ENCODE peak calls at places on chromosomes 11 and 22, in five cellular contexts. One of them, this sample, is unnamed.

GRCh38 chr11:67300756-67301312 is 2.5 kb upstream of the SSH3 start:
- DNase-seq in GM12878: no peak
- DNase-seq in HepG2: no peak
- DNase-seq in SK-N-SH: no peak
- DNase-seq in K562: no peak
- DNase-seq in this sample: no peak

GRCh38 chr11:116051494-116051893 is 547.3 kb upstream of the CADM1 start:
- DNase-seq in GM12878: no peak
- DNase-seq in HepG2: no peak
- DNase-seq in SK-N-SH: no peak
- DNase-seq in K562: no peak
- DNase-seq in this sample: no peak

GRCh38 chr22:38313384-38313955 is 3.8 kb downstream of the CSNK1E start:
- DNase-seq in GM12878: peak
- DNase-seq in HepG2: no peak
- DNase-seq in SK-N-SH: no peak
- DNase-seq in K562: no peak
- DNase-seq in this sample: no peak

GRCh38 chr22:26681395-26681821 is 24.0 kb downstream of the MIAT start:
- DNase-seq in GM12878: no peak
- DNase-seq in HepG2: no peak
- DNase-seq in SK-N-SH: no peak
- DNase-seq in K562: no peak
- DNase-seq in this sample: no peak

GRCh38 chr11:64545605-64546004 is 45.4 kb upstream of the SLC22A12 start:
- DNase-seq in GM12878: no peak
- DNase-seq in HepG2: no peak
- DNase-seq in SK-N-SH: no peak
- DNase-seq in K562: no peak
- DNase-seq in this sample: no peak

GRCh38 chr11:69546735-69547370 is 65.4 kb downstream of the LINC01488 start:
- DNase-seq in GM12878: peak
- DNase-seq in HepG2: no peak
- DNase-seq in SK-N-SH: no peak
- DNase-seq in K562: no peak
- DNase-seq in this sample: no peak

GRCh38 chr11:77287136-77287535 is 14.3 kb downstream of the GDPD4 start:
- DNase-seq in GM12878: no peak
- DNase-seq in HepG2: no peak
- DNase-seq in SK-N-SH: no peak
- DNase-seq in K562: no peak
- DNase-seq in this sample: no peak

GRCh38 chr11:122642472-122642922 is 13.0 kb upstream of the UBASH3B start:
- DNase-seq in GM12878: no peak
- DNase-seq in HepG2: peak
- DNase-seq in SK-N-SH: no peak
- DNase-seq in K562: no peak
- DNase-seq in this sample: no peak

GRCh38 chr11:123452799-123453198 is 22.7 kb downstream of the GRAMD1B start:
- DNase-seq in GM12878: no peak
- DNase-seq in HepG2: no peak
- DNase-seq in SK-N-SH: no peak
- DNase-seq in K562: no peak
- DNase-seq in this sample: no peak

GRCh38 chr22:23692598-23693291 is 1.9 kb downstream of the RGL4 start:
- DNase-seq in GM12878: no peak
- DNase-seq in HepG2: no peak
- DNase-seq in SK-N-SH: no peak
- DNase-seq in K562: no peak
- DNase-seq in this sample: no peak

GRCh38 chr22:29580200-29580810 is 608 bp downstream of the NIPSNAP1 start:
- DNase-seq in GM12878: no peak
- DNase-seq in HepG2: peak
- DNase-seq in SK-N-SH: peak
- DNase-seq in K562: no peak
- DNase-seq in this sample: peak

GRCh38 chr11:116563028-116563712 is 209.6 kb downstream of the BUD13 start:
- DNase-seq in GM12878: no peak
- DNase-seq in HepG2: peak
- DNase-seq in SK-N-SH: no peak
- DNase-seq in K562: no peak
- DNase-seq in this sample: no peak

GRCh38 chr22:36211237-36211881 is 9.8 kb upstream of the APOL4 start:
- DNase-seq in GM12878: no peak
- DNase-seq in HepG2: no peak
- DNase-seq in SK-N-SH: no peak
- DNase-seq in K562: no peak
- DNase-seq in this sample: peak

GRCh38 chr11:58912124-58912523 is 27.2 kb upstream of the GLYATL1 start:
- DNase-seq in GM12878: no peak
- DNase-seq in HepG2: no peak
- DNase-seq in SK-N-SH: no peak
- DNase-seq in K562: no peak
- DNase-seq in this sample: no peak

GRCh38 chr22:25395915-25396314 is 168.6 kb upstream of the GRK3 start:
- DNase-seq in GM12878: no peak
- DNase-seq in HepG2: peak
- DNase-seq in SK-N-SH: no peak
- DNase-seq in K562: no peak
- DNase-seq in this sample: no peak

GRCh38 chr11:390175-390574 is 3.8 kb upstream of the PKP3 start:
- DNase-seq in GM12878: no peak
- DNase-seq in HepG2: peak
- DNase-seq in SK-N-SH: no peak
- DNase-seq in K562: peak
- DNase-seq in this sample: no peak
- TF ChIP-seq GABPA in GM12878: no peak
- TF ChIP-seq GABPA in HepG2: no peak
- TF ChIP-seq GABPA in SK-N-SH: no peak
- TF ChIP-seq GABPA in K562: no peak
- TF ChIP-seq GABPA in this sample: no peak

GRCh38 chr11:10308208-10308954 is 3.5 kb downstream of the ADM start:
- DNase-seq in GM12878: no peak
- DNase-seq in HepG2: no peak
- DNase-seq in SK-N-SH: no peak
- DNase-seq in K562: no peak
- DNase-seq in this sample: no peak

GRCh38 chr11:10307411-10308207 is 2.7 kb downstream of the ADM start:
- DNase-seq in GM12878: peak
- DNase-seq in HepG2: peak
- DNase-seq in SK-N-SH: peak
- DNase-seq in K562: peak
- DNase-seq in this sample: peak

GRCh38 chr11:10310301-10310841 is 5.5 kb downstream of the ADM start:
- DNase-seq in GM12878: no peak
- DNase-seq in HepG2: no peak
- DNase-seq in SK-N-SH: no peak
- DNase-seq in K562: no peak
- DNase-seq in this sample: no peak

GRCh38 chr11:10311802-10312201 is 6.9 kb downstream of the ADM start:
- DNase-seq in GM12878: no peak
- DNase-seq in HepG2: no peak
- DNase-seq in SK-N-SH: no peak
- DNase-seq in K562: no peak
- DNase-seq in this sample: no peak

DNA sequence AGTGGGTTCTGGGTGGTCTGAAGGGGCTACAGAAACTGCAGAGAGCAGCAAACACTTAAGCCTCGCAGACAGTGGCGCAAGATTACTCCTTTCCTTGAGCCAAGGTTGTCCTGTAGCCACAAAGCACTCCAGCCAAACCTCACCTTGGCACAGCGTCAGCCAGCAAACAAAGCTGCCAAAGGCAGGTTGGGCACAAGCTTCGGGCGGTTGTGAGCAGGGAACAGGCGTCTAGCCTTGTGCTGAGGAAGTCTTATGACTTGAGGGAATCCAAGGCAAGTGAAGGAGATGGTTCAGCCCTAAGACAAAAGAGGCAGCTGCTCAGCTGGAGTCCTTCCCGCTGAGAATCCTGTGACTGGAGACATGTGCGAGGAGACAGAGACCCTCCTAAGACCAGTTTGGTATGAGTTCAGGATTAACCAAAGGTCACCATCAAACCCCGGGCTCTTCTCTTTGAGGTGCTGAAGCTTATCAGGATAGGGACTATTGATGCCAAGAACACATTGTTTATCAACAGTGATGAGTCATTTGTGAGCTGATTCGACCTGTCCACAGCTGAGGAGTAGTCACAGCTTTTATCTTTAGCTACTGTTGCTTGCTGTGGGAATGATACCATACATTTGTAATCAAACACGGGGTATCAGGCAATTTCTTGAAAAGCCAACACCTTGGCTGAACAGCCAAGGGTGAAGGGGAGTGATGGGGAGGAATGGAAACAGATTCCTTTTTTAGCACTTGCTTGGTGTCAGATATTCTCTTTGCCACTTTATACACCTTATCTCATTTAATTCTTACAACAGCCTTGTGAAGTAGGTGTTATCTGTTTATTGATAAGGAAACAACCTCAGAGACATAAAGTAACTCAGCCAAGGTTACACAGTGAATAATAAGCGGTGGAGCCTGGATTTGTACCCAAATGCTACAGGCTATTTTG is 4.6 kb downstream of the ADM start:
- DNase-seq in GM12878: no peak
- DNase-seq in HepG2: peak
- DNase-seq in SK-N-SH: no peak
- DNase-seq in K562: peak
- DNase-seq in this sample: no peak
- H3K4me3 ChIP-seq in GM12878: no peak
- H3K4me3 ChIP-seq in HepG2: peak
- H3K4me3 ChIP-seq in SK-N-SH: no peak
- H3K4me3 ChIP-seq in K562: no peak
- H3K4me3 ChIP-seq in this sample: no peak

DNA sequence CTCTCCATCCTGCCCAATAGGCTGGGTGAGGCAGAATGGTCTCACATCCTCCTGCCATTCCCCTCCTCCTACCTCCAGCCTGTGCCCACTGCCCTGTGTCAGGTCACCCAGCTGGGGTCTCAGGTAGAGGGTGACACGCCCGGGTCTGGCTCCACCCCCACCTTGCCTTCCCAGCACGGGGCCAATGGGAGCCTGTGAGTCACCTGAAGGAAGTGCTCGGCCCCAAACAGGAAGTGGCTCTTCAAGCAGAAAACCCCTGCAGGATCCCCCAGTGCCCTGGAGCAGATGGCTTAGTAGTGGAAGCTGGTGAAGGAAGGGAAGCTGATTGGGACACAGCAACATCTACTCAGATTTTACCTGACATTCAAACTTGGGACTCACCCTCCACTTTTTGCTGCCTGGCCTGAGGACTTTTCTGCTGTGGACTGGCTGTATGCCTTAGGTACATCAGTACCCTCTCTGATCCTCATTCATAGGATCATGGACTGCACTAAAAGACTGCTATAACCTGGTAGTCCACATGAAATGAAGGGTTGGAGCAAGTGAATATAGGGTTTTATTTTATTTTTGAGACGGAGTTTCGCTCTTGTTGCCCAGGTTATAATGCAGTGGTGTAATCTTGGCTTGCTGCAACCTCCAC is 33.4 kb downstream of the GDPD5 start:
- DNase-seq in GM12878: no peak
- DNase-seq in HepG2: no peak
- DNase-seq in SK-N-SH: no peak
- DNase-seq in K562: no peak
- DNase-seq in this sample: peak
- TF ChIP-seq REST in GM12878: no peak
- TF ChIP-seq REST in HepG2: no peak
- TF ChIP-seq REST in SK-N-SH: no peak
- TF ChIP-seq REST in K562: no peak
- TF ChIP-seq REST in this sample: no peak

DNA sequence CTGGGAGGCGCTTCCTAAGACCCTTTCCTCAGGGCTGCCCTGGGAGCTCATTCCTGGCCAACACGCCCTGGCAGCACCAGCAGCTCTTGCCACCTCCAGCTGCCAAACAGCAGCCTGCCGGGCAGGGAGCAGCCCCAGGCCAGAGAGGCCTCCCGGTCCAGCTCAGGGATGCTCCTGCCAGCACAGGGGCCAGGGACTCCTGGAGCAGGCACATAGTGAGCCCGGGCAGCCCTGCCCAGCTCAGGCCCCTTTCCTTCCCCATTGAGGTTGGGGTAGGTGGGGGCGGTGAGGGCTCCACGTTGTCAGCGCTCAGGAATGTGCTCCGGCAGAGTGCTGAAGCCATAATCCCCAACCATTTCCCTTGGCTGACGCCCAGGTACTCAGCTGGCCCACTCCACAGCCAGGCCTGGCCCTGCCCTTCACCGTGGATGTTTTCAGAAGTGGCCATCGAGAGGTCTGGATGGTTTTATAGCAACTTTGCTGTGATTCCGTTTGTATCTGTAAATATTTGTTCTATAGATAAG is 7.6 kb downstream of the SLC39A13 start:
- DNase-seq in GM12878: no peak
- DNase-seq in HepG2: no peak
- DNase-seq in SK-N-SH: no peak
- DNase-seq in K562: no peak
- DNase-seq in this sample: no peak
- TF ChIP-seq GABPA in GM12878: no peak
- TF ChIP-seq GABPA in HepG2: no peak
- TF ChIP-seq GABPA in SK-N-SH: no peak
- TF ChIP-seq GABPA in K562: no peak
- TF ChIP-seq GABPA in this sample: no peak

DNA sequence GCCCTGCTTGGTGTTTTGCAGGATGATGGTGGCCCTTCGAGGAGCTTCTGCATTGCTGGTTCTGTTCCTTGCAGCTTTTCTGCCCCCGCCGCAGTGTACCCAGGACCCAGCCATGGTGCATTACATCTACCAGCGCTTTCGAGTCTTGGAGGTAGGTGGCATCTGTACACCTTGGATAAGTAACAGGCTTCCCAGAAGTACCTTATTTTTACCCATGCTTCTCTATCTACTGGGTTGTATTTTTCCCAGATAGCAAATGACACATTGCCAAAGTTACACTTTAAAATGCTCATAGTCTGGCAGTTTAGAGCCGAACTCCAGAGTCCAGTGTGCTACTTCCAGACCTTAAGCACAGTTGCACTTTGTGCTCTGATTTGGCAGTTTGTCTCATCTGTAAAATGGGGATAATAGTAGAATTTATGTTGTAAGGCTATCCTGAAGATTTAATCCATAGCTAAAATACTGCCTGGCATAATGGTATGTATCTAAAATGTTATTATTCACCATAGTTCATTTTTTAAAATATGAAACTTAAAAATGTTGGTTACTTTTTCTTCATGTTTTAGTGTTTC is 634 bp downstream of the OLFML1 start:
- DNase-seq in GM12878: no peak
- DNase-seq in HepG2: no peak
- DNase-seq in SK-N-SH: no peak
- DNase-seq in K562: no peak
- DNase-seq in this sample: no peak
- H3K4me3 ChIP-seq in GM12878: no peak
- H3K4me3 ChIP-seq in HepG2: peak
- H3K4me3 ChIP-seq in SK-N-SH: no peak
- H3K4me3 ChIP-seq in K562: no peak
- H3K4me3 ChIP-seq in this sample: no peak

DNA sequence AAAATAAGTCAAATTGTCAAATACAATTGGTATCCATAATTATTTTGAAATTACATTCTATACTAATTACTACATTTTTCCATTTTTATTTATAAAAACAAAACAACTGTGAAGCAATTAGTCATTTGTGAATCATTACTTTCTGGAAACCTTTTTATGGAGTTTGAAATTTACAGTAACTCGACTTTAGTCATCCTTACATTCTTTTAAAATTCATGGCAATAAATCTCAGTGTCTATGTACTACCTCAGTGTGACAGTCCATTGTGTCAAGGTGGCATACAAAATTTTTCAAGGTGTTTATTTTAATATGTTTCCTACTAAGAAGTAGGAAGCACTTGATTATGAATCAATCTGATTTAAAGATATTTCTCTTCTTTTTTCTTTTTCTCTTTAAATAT is 1949.4 kb upstream of the RAG2 start:
- DNase-seq in GM12878: no peak
- DNase-seq in HepG2: no peak
- DNase-seq in SK-N-SH: no peak
- DNase-seq in K562: no peak
- DNase-seq in this sample: no peak
- TF ChIP-seq REST in GM12878: no peak
- TF ChIP-seq REST in HepG2: no peak
- TF ChIP-seq REST in SK-N-SH: no peak
- TF ChIP-seq REST in K562: no peak
- TF ChIP-seq REST in this sample: no peak

This sample was measured in HL-60.